ENCODE peak calls at places on chromosomes 7 and 10, in nine cellular contexts. One of them, this sample, is unnamed.

GRCh38 chr7:47435889-47436312 is 146.0 kb downstream of the TNS3 start:
- DNase-seq in activated T-cell treated with anti-CD3 and anti-CD28 coated beads, Interleukin-2, amount 50 U/mL, for 72 hours: no peak
- DNase-seq in T-cell: no peak
- DNase-seq in left ventricle myocardium inferior: peak
- DNase-seq in pulmonary artery endothelial cell: peak
- DNase-seq in GOT3: no peak
- DNase-seq in stimulated activated CD8-positive, alpha-beta memory T cell treated with anti-CD3 and anti-CD28 coated beads, Interleukin-15, amount 100 ng/mL, for 24 hours: no peak
- DNase-seq in HS-5: peak
- DNase-seq in DMS 273 treated with DMSO at 0.1 percent for 48 hours: peak
- DNase-seq in this sample: peak

GRCh38 chr7:132771301-132771730 is 195.0 kb upstream of the PLXNA4 start:
- DNase-seq in activated T-cell treated with anti-CD3 and anti-CD28 coated beads, Interleukin-2, amount 50 U/mL, for 72 hours: peak
- DNase-seq in T-cell: peak
- DNase-seq in left ventricle myocardium inferior: no peak
- DNase-seq in pulmonary artery endothelial cell: no peak
- DNase-seq in GOT3: no peak
- DNase-seq in stimulated activated CD8-positive, alpha-beta memory T cell treated with anti-CD3 and anti-CD28 coated beads, Interleukin-15, amount 100 ng/mL, for 24 hours: no peak
- DNase-seq in HS-5: no peak
- DNase-seq in DMS 273 treated with DMSO at 0.1 percent for 48 hours: no peak
- DNase-seq in this sample: no peak

GRCh38 chr10:103265712-103266329 is 11.1 kb upstream of the INA start:
- DNase-seq in activated T-cell treated with anti-CD3 and anti-CD28 coated beads, Interleukin-2, amount 50 U/mL, for 72 hours: peak
- DNase-seq in T-cell: no peak
- DNase-seq in left ventricle myocardium inferior: no peak
- DNase-seq in pulmonary artery endothelial cell: peak
- DNase-seq in GOT3: no peak
- DNase-seq in stimulated activated CD8-positive, alpha-beta memory T cell treated with anti-CD3 and anti-CD28 coated beads, Interleukin-15, amount 100 ng/mL, for 24 hours: no peak
- DNase-seq in HS-5: no peak
- DNase-seq in DMS 273 treated with DMSO at 0.1 percent for 48 hours: no peak
- DNase-seq in this sample: no peak

GRCh38 chr7:128974241-128974934 is 36.7 kb downstream of the IRF5 start:
- DNase-seq in activated T-cell treated with anti-CD3 and anti-CD28 coated beads, Interleukin-2, amount 50 U/mL, for 72 hours: no peak
- DNase-seq in T-cell: no peak
- DNase-seq in left ventricle myocardium inferior: no peak
- DNase-seq in pulmonary artery endothelial cell: no peak
- DNase-seq in GOT3: no peak
- DNase-seq in stimulated activated CD8-positive, alpha-beta memory T cell treated with anti-CD3 and anti-CD28 coated beads, Interleukin-15, amount 100 ng/mL, for 24 hours: no peak
- DNase-seq in HS-5: no peak
- DNase-seq in DMS 273 treated with DMSO at 0.1 percent for 48 hours: no peak
- DNase-seq in this sample: no peak

GRCh38 chr10:35487336-35488034 is 117.7 kb upstream of the GJD4 start:
- DNase-seq in activated T-cell treated with anti-CD3 and anti-CD28 coated beads, Interleukin-2, amount 50 U/mL, for 72 hours: no peak
- DNase-seq in T-cell: no peak
- DNase-seq in left ventricle myocardium inferior: no peak
- DNase-seq in pulmonary artery endothelial cell: no peak
- DNase-seq in GOT3: no peak
- DNase-seq in stimulated activated CD8-positive, alpha-beta memory T cell treated with anti-CD3 and anti-CD28 coated beads, Interleukin-15, amount 100 ng/mL, for 24 hours: no peak
- DNase-seq in HS-5: no peak
- DNase-seq in DMS 273 treated with DMSO at 0.1 percent for 48 hours: no peak
- DNase-seq in this sample: no peak

GRCh38 chr10:52951819-52952218 is 179.2 kb upstream of the MBL2 start:
- DNase-seq in activated T-cell treated with anti-CD3 and anti-CD28 coated beads, Interleukin-2, amount 50 U/mL, for 72 hours: no peak
- DNase-seq in T-cell: no peak
- DNase-seq in left ventricle myocardium inferior: peak
- DNase-seq in pulmonary artery endothelial cell: peak
- DNase-seq in GOT3: no peak
- DNase-seq in stimulated activated CD8-positive, alpha-beta memory T cell treated with anti-CD3 and anti-CD28 coated beads, Interleukin-15, amount 100 ng/mL, for 24 hours: no peak
- DNase-seq in HS-5: no peak
- DNase-seq in DMS 273 treated with DMSO at 0.1 percent for 48 hours: no peak
- DNase-seq in this sample: no peak

GRCh38 chr10:7269988-7270387 is 140.8 kb downstream of the SFMBT2 start:
- DNase-seq in activated T-cell treated with anti-CD3 and anti-CD28 coated beads, Interleukin-2, amount 50 U/mL, for 72 hours: no peak
- DNase-seq in T-cell: no peak
- DNase-seq in left ventricle myocardium inferior: no peak
- DNase-seq in pulmonary artery endothelial cell: no peak
- DNase-seq in GOT3: no peak
- DNase-seq in stimulated activated CD8-positive, alpha-beta memory T cell treated with anti-CD3 and anti-CD28 coated beads, Interleukin-15, amount 100 ng/mL, for 24 hours: no peak
- DNase-seq in HS-5: no peak
- DNase-seq in DMS 273 treated with DMSO at 0.1 percent for 48 hours: no peak
- DNase-seq in this sample: no peak

GRCh38 chr10:52864459-52865106 is 92.0 kb upstream of the MBL2 start:
- DNase-seq in activated T-cell treated with anti-CD3 and anti-CD28 coated beads, Interleukin-2, amount 50 U/mL, for 72 hours: no peak
- DNase-seq in T-cell: no peak
- DNase-seq in left ventricle myocardium inferior: peak
- DNase-seq in pulmonary artery endothelial cell: no peak
- DNase-seq in GOT3: peak
- DNase-seq in stimulated activated CD8-positive, alpha-beta memory T cell treated with anti-CD3 and anti-CD28 coated beads, Interleukin-15, amount 100 ng/mL, for 24 hours: no peak
- DNase-seq in HS-5: peak
- DNase-seq in DMS 273 treated with DMSO at 0.1 percent for 48 hours: no peak
- DNase-seq in this sample: no peak

GRCh38 chr7:157097569-157097968 is 41.2 kb upstream of the UBE3C start:
- DNase-seq in activated T-cell treated with anti-CD3 and anti-CD28 coated beads, Interleukin-2, amount 50 U/mL, for 72 hours: no peak
- DNase-seq in T-cell: no peak
- DNase-seq in left ventricle myocardium inferior: no peak
- DNase-seq in pulmonary artery endothelial cell: no peak
- DNase-seq in GOT3: no peak
- DNase-seq in stimulated activated CD8-positive, alpha-beta memory T cell treated with anti-CD3 and anti-CD28 coated beads, Interleukin-15, amount 100 ng/mL, for 24 hours: no peak
- DNase-seq in HS-5: no peak
- DNase-seq in DMS 273 treated with DMSO at 0.1 percent for 48 hours: no peak
- DNase-seq in this sample: no peak

GRCh38 chr7:86645676-86646276 is 2.1 kb downstream of the GRM3 start:
- DNase-seq in activated T-cell treated with anti-CD3 and anti-CD28 coated beads, Interleukin-2, amount 50 U/mL, for 72 hours: no peak
- DNase-seq in T-cell: no peak
- DNase-seq in left ventricle myocardium inferior: no peak
- DNase-seq in pulmonary artery endothelial cell: no peak
- DNase-seq in GOT3: no peak
- DNase-seq in stimulated activated CD8-positive, alpha-beta memory T cell treated with anti-CD3 and anti-CD28 coated beads, Interleukin-15, amount 100 ng/mL, for 24 hours: no peak
- DNase-seq in HS-5: no peak
- DNase-seq in DMS 273 treated with DMSO at 0.1 percent for 48 hours: no peak
- DNase-seq in this sample: no peak

GRCh38 chr7:111027396-111027795 is 63.5 kb upstream of the LRRN3 start:
- DNase-seq in activated T-cell treated with anti-CD3 and anti-CD28 coated beads, Interleukin-2, amount 50 U/mL, for 72 hours: no peak
- DNase-seq in T-cell: no peak
- DNase-seq in left ventricle myocardium inferior: no peak
- DNase-seq in pulmonary artery endothelial cell: no peak
- DNase-seq in GOT3: no peak
- DNase-seq in stimulated activated CD8-positive, alpha-beta memory T cell treated with anti-CD3 and anti-CD28 coated beads, Interleukin-15, amount 100 ng/mL, for 24 hours: no peak
- DNase-seq in HS-5: no peak
- DNase-seq in DMS 273 treated with DMSO at 0.1 percent for 48 hours: no peak
- DNase-seq in this sample: no peak

GRCh38 chr7:90666186-90666585 is 70.1 kb downstream of the CDK14 start:
- DNase-seq in activated T-cell treated with anti-CD3 and anti-CD28 coated beads, Interleukin-2, amount 50 U/mL, for 72 hours: no peak
- DNase-seq in T-cell: no peak
- DNase-seq in left ventricle myocardium inferior: peak
- DNase-seq in pulmonary artery endothelial cell: no peak
- DNase-seq in GOT3: no peak
- DNase-seq in stimulated activated CD8-positive, alpha-beta memory T cell treated with anti-CD3 and anti-CD28 coated beads, Interleukin-15, amount 100 ng/mL, for 24 hours: no peak
- DNase-seq in HS-5: no peak
- DNase-seq in DMS 273 treated with DMSO at 0.1 percent for 48 hours: no peak
- DNase-seq in this sample: no peak

GRCh38 chr7:129161524-129161923 is 17.0 kb downstream of the TSPAN33 start:
- DNase-seq in activated T-cell treated with anti-CD3 and anti-CD28 coated beads, Interleukin-2, amount 50 U/mL, for 72 hours: no peak
- DNase-seq in T-cell: no peak
- DNase-seq in left ventricle myocardium inferior: no peak
- DNase-seq in pulmonary artery endothelial cell: no peak
- DNase-seq in GOT3: no peak
- DNase-seq in stimulated activated CD8-positive, alpha-beta memory T cell treated with anti-CD3 and anti-CD28 coated beads, Interleukin-15, amount 100 ng/mL, for 24 hours: no peak
- DNase-seq in HS-5: no peak
- DNase-seq in DMS 273 treated with DMSO at 0.1 percent for 48 hours: no peak
- DNase-seq in this sample: no peak

GRCh38 chr10:81863771-81864170 is 11.2 kb upstream of the NRG3 start:
- DNase-seq in activated T-cell treated with anti-CD3 and anti-CD28 coated beads, Interleukin-2, amount 50 U/mL, for 72 hours: no peak
- DNase-seq in T-cell: no peak
- DNase-seq in left ventricle myocardium inferior: no peak
- DNase-seq in pulmonary artery endothelial cell: no peak
- DNase-seq in GOT3: no peak
- DNase-seq in stimulated activated CD8-positive, alpha-beta memory T cell treated with anti-CD3 and anti-CD28 coated beads, Interleukin-15, amount 100 ng/mL, for 24 hours: no peak
- DNase-seq in HS-5: no peak
- DNase-seq in DMS 273 treated with DMSO at 0.1 percent for 48 hours: no peak
- DNase-seq in this sample: no peak

GRCh38 chr10:117597216-117597615 is 54.7 kb downstream of the EMX2 start:
- DNase-seq in activated T-cell treated with anti-CD3 and anti-CD28 coated beads, Interleukin-2, amount 50 U/mL, for 72 hours: no peak
- DNase-seq in T-cell: no peak
- DNase-seq in left ventricle myocardium inferior: no peak
- DNase-seq in pulmonary artery endothelial cell: no peak
- DNase-seq in GOT3: no peak
- DNase-seq in stimulated activated CD8-positive, alpha-beta memory T cell treated with anti-CD3 and anti-CD28 coated beads, Interleukin-15, amount 100 ng/mL, for 24 hours: no peak
- DNase-seq in HS-5: peak
- DNase-seq in DMS 273 treated with DMSO at 0.1 percent for 48 hours: no peak
- DNase-seq in this sample: no peak